ENCODE peak calls at places on chromosomes 3 and 15, in ten cellular contexts. M is endothelial cell; F is OCI-LY7; H is cardiac muscle cell; G is transverse colon; L is CD4-positive, alpha-beta T cell; S is prostate gland; D is cardiac fibroblast; Q is glutamatergic neuron; Z is fibroblast of pulmonary artery. E is an unnamed sample.
A peak's percentile ranks its signal among the peaks of the same experiment; 100 is the strongest.

GRCh38 chr15:73403171-73403570 is 34.4 kb upstream of the HCN4 start:
- DNase-seq in M (no peak), F (no peak), H (peak; percentile 21), G (no peak), L (no peak), S (no peak), D (peak; percentile 36), Q (no peak), Z (no peak), E (no peak)

GRCh38 chr3:128597900-128598299 is 52.7 kb downstream of the RPN1 start:
- DNase-seq in M (no peak), F (no peak), H (no peak), G (no peak), L (no peak), S (no peak), D (peak; percentile 69), Q (no peak), Z (no peak), E (no peak)

GRCh38 chr3:42871592-42872196 is 4.0 kb downstream of the CYP8B1 start:
- DNase-seq in M (no peak), F (no peak), H (peak; percentile 46), G (no peak), L (no peak), S (no peak), D (no peak), Q (no peak), Z (no peak), E (no peak)

GRCh38 chr15:74523982-74524381 is 17.0 kb upstream of the ARID3B start:
- DNase-seq in M (no peak), F (no peak), H (no peak), G (no peak), L (no peak), S (no peak), D (no peak), Q (no peak), Z (no peak), E (no peak)

GRCh38 chr15:51971353-51972133 is at the start of gene LEO1:
- DNase-seq in M (peak; percentile 84), F (peak; percentile 99), H (peak; percentile 98), G (peak; percentile 92), L (peak; percentile 77), S (peak; percentile 93), D (peak; percentile 98), Q (peak; percentile 81), Z (peak; percentile 99), E (peak; percentile 86)

GRCh38 chr15:41559489-41560177 is 621 bp downstream of the TYRO3 start:
- DNase-seq in M (no peak), F (no peak), H (no peak), G (no peak), L (no peak), S (no peak), D (no peak), Q (no peak), Z (no peak), E (peak; percentile 37)

GRCh38 chr15:32828507-32829186 is 110.8 kb downstream of the GREM1 start:
- DNase-seq in M (no peak), F (no peak), H (peak; percentile 48), G (no peak), L (no peak), S (no peak), D (peak; percentile 97), Q (no peak), Z (peak; percentile 57), E (no peak)

GRCh38 chr3:101842245-101842934 is 6.9 kb upstream of the NFKBIZ start:
- DNase-seq in M (no peak), F (no peak), H (no peak), G (no peak), L (no peak), S (no peak), D (no peak), Q (no peak), Z (peak; percentile 47), E (no peak)

GRCh38 chr3:169600732-169601131 is 62.8 kb downstream of the MECOM start:
- DNase-seq in M (no peak), F (no peak), H (no peak), G (no peak), L (no peak), S (no peak), D (no peak), Q (no peak), Z (no peak), E (no peak)

DNA sequence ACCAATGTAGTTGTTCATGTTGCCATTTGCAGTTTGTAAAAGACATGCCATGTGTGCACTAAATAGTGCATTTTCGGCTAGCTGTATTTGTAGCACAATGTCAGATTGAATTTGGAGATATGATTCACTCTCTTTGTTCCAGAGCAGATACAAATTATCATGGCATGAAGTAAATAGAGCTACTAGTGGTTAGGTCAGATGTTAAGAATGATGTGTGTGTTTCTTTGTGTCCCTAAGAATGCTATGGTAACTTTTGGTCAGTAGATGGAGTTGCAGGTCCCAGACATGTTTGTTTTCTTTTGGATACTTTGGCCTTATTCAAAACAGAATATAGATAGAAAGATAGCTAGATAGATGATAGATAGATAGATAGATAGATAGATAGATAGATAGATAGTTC is 595.8 kb downstream of the NLGN1 start:
- DNase-seq in M (no peak), F (no peak), H (peak; percentile 28), G (no peak), L (no peak), S (no peak), D (peak; percentile 71), Q (no peak), Z (peak; percentile 49), E (no peak)
- TF ChIP-seq CTCF in M (peak; percentile 41), F (peak; percentile 59), H (peak; percentile 37), G (no peak), L (no peak), S (peak; percentile 9), D (peak; percentile 46), Q (peak; percentile 29), Z (peak; percentile 46), E (no peak)

DNA sequence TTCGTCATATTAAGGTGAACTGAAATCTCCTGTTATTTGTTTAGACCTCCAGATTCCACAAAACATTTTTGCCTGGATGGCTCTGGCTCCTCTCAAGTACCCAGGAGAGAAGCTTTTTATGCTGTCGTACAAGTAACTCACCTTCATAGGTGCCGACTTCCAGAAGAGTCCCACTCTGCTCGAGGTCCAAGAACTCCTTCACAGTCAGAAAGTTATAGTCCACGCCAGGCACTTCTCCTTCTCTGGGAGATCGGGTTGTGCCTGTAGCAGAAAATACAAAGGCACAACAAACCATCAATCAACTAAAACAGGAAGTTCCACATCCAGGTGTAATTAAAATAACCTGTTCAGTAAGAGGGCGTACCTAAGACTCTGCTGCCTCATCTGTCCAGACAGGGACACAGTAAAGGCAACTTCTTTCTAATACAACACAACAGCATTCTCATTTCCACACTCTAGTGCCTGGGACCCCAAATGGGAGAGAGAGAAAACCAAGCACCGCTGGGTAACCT is 545.3 kb downstream of the MAGI1 start:
- DNase-seq in M (no peak), F (no peak), H (no peak), G (no peak), L (no peak), S (no peak), D (no peak), Q (no peak), Z (no peak), E (no peak)
- TF ChIP-seq CTCF in M (no peak), F (no peak), H (no peak), G (no peak), L (no peak), S (peak; percentile 4), D (no peak), Q (no peak), Z (no peak), E (no peak)

DNA sequence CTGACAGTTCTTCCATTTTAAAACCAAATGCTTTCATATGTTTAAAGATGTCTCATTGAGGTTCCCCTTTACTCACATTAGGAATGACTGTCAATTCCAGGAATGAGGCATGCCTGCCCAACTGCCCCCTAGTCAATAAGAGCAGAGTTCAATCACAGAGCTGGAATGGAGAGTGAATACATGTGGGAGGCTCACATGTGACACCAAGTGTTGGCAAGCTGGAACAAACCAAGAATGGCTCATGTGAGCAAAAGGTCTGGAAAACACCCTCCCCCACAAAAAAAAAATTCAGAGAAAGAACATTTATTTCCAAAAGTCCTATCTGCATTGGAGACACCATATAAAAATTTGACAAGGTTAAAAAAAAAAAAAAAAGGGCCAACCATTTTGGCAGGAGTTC is 3.7 kb downstream of the PBRM1 start:
- DNase-seq in M (no peak), F (no peak), H (peak; percentile 84), G (no peak), L (no peak), S (no peak), D (peak; percentile 73), Q (no peak), Z (peak; percentile 84), E (peak; percentile 27)
- TF ChIP-seq CTCF in M (no peak), F (peak; percentile 52), H (peak; percentile 25), G (no peak), L (no peak), S (no peak), D (no peak), Q (no peak), Z (no peak), E (no peak)

GRCh38 chr3:25906132-25906906 is 116.4 kb downstream of the OXSM start:
- DNase-seq in M (no peak), F (no peak), H (no peak), G (no peak), L (no peak), S (no peak), D (no peak), Q (no peak), Z (no peak), E (no peak)

GRCh38 chr3:25901796-25902195 is 111.9 kb downstream of the OXSM start:
- DNase-seq in M (no peak), F (no peak), H (no peak), G (no peak), L (no peak), S (no peak), D (no peak), Q (no peak), Z (no peak), E (no peak)

GRCh38 chr3:25903371-25903770 is 113.5 kb downstream of the OXSM start:
- DNase-seq in M (no peak), F (no peak), H (no peak), G (no peak), L (no peak), S (no peak), D (no peak), Q (peak; percentile 24), Z (no peak), E (no peak)

GRCh38 chr3:25902586-25902985 is 112.7 kb downstream of the OXSM start:
- DNase-seq in M (no peak), F (no peak), H (no peak), G (no peak), L (no peak), S (no peak), D (no peak), Q (no peak), Z (no peak), E (no peak)

DNA sequence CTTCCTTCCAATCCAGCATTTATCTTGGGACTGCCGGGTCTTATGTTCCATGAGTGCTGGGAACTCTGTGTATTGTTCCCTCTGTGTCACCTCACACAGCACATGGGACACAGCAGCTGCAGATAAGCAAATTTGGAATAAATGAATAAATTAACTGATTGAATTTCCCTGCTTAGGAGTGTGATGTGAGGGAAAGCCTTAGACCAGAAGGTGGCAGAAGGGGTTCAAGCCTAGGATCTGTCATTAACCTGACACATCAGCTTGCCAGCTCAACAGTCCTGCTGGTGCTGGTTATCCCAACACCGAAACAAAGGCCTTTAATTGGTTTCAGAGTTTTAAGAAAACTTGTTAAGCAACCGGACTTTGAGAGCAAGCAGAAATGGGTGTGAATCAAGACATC is 114.4 kb downstream of the OXSM start:
- DNase-seq in M (peak; percentile 14), F (peak; percentile 14), H (no peak), G (no peak), L (no peak), S (no peak), D (no peak), Q (no peak), Z (no peak), E (no peak)
- TF ChIP-seq CTCF in M (no peak), F (peak; percentile 41), H (no peak), G (no peak), L (no peak), S (no peak), D (no peak), Q (no peak), Z (no peak), E (peak; percentile 15)

GRCh38 chr3:126342991-126343661 is 14.1 kb downstream of the KLF15 start:
- DNase-seq in M (no peak), F (no peak), H (peak; percentile 45), G (peak; percentile 6), L (no peak), S (no peak), D (no peak), Q (peak; percentile 33), Z (peak; percentile 11), E (peak; percentile 16)
- TF ChIP-seq CTCF in M (no peak), F (no peak), H (no peak), G (no peak), L (no peak), S (no peak), D (peak; percentile 2), Q (no peak), Z (no peak), E (no peak)